ENCODE peak calls at places on chromosomes 7 and 10, in four cellular contexts. One of them, this sample, is unnamed.

GRCh38 chr7:130970696-130971095 is 236.7 kb upstream of the KLF14 start:
- DNase-seq in K562: no peak
- DNase-seq in GM12878: no peak
- DNase-seq in HepG2: no peak
- DNase-seq in this sample: no peak

GRCh38 chr10:46555366-46555712 is 1.1 kb downstream of the GPRIN2 start:
- DNase-seq in HepG2: no peak
- DNase-seq in K562: no peak
- DNase-seq in GM12878: no peak
- DNase-seq in this sample: no peak

GRCh38 chr10:133261726-133262325 is 14.8 kb downstream of the ADAM8 start:
- DNase-seq in HepG2: no peak
- DNase-seq in GM12878: no peak
- DNase-seq in K562: peak
- DNase-seq in this sample: no peak

GRCh38 chr7:37341033-37341630 is 107.5 kb downstream of the ELMO1 start:
- DNase-seq in GM12878: peak
- DNase-seq in K562: no peak
- DNase-seq in HepG2: no peak
- DNase-seq in this sample: no peak

GRCh38 chr10:44715081-44715480 is 196.1 kb upstream of the TMEM72 start:
- DNase-seq in K562: no peak
- DNase-seq in GM12878: no peak
- DNase-seq in HepG2: no peak
- DNase-seq in this sample: no peak

GRCh38 chr7:130996841-130997231 is 262.8 kb upstream of the KLF14 start:
- DNase-seq in K562: no peak
- DNase-seq in HepG2: peak
- DNase-seq in GM12878: no peak
- DNase-seq in this sample: peak

GRCh38 chr7:84207025-84207424 is 12.4 kb upstream of the SEMA3A start:
- DNase-seq in GM12878: no peak
- DNase-seq in HepG2: no peak
- DNase-seq in K562: no peak
- DNase-seq in this sample: no peak

GRCh38 chr10:12638103-12638502 is 288.8 kb downstream of the CAMK1D start:
- DNase-seq in K562: no peak
- DNase-seq in HepG2: peak
- DNase-seq in GM12878: no peak
- DNase-seq in this sample: no peak

GRCh38 chr10:3413937-3414710 is 241.5 kb upstream of the PITRM1 start:
- DNase-seq in HepG2: no peak
- DNase-seq in K562: no peak
- DNase-seq in GM12878: no peak
- DNase-seq in this sample: no peak

GRCh38 chr10:45091968-45092367 is 91.2 kb downstream of the ZNF22 start:
- DNase-seq in HepG2: no peak
- DNase-seq in GM12878: no peak
- DNase-seq in K562: no peak
- DNase-seq in this sample: no peak

GRCh38 chr10:31477584-31477983 is 158.6 kb downstream of the ZEB1 start:
- DNase-seq in HepG2: no peak
- DNase-seq in GM12878: no peak
- DNase-seq in K562: no peak
- DNase-seq in this sample: no peak

GRCh38 chr10:18683427-18683826 is 24.2 kb downstream of the ARL5B start:
- DNase-seq in K562: no peak
- DNase-seq in GM12878: no peak
- DNase-seq in HepG2: no peak
- DNase-seq in this sample: no peak

GRCh38 chr10:15237351-15237750 is 68.9 kb upstream of the NMT2 start:
- DNase-seq in HepG2: no peak
- DNase-seq in K562: peak
- DNase-seq in GM12878: no peak
- DNase-seq in this sample: no peak

DNA sequence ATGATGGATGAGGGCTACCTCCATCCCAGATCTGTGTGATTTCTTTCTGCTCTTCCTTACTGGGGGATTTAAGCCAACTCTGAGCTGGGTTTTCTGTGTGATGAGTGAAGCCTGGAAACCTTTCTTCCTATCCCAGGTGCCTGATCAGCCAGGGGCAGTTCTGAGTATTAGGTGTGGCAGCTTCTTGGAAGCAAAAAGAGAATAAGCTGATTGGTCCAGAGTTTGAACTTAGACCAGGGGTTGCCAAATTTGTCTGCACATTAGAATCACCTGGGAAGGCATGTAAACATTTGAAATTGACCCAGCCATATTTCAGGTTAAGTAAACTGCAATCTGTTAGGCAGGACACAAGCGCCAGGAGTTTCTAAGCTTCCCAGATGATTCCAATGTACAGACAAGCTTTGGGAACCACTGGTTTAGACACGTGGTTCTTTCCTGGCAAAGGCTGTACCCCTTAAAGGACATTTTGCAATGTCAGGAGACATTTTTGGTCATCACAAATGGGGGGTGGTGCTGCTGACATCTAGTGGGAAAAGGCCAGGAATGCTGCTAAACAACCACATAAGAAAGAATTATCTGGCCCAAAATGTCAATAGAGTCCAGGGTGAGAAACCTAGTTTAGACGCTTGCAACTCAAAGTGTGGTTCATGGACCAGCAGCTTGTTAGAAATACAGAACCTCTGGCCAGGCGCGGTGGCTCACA is 160.5 kb upstream of the GHITM start:
- DNase-seq in GM12878: no peak
- DNase-seq in HepG2: no peak
- DNase-seq in K562: no peak
- DNase-seq in this sample: no peak
- TF ChIP-seq CTCF in GM12878: no peak
- TF ChIP-seq CTCF in HepG2: no peak
- TF ChIP-seq CTCF in K562: no peak
- TF ChIP-seq CTCF in this sample: peak

GRCh38 chr7:102080371-102081243 is 206.1 kb upstream of the SH2B2 start:
- DNase-seq in GM12878: no peak
- DNase-seq in HepG2: no peak
- DNase-seq in K562: peak
- DNase-seq in this sample: no peak
- TF ChIP-seq ATF3 in GM12878: no peak
- TF ChIP-seq ATF3 in HepG2: no peak
- TF ChIP-seq ATF3 in K562: peak
- TF ChIP-seq ATF3 in this sample: no peak

GRCh38 chr10:7788640-7789335 is 811 bp downstream of the ATP5F1C start:
- DNase-seq in HepG2: peak
- DNase-seq in K562: peak
- DNase-seq in GM12878: no peak
- DNase-seq in this sample: no peak
- TF ChIP-seq EZH2 in HepG2: no peak
- TF ChIP-seq EZH2 in K562: no peak
- TF ChIP-seq EZH2 in GM12878: no peak
- TF ChIP-seq EZH2 in this sample: no peak

DNA sequence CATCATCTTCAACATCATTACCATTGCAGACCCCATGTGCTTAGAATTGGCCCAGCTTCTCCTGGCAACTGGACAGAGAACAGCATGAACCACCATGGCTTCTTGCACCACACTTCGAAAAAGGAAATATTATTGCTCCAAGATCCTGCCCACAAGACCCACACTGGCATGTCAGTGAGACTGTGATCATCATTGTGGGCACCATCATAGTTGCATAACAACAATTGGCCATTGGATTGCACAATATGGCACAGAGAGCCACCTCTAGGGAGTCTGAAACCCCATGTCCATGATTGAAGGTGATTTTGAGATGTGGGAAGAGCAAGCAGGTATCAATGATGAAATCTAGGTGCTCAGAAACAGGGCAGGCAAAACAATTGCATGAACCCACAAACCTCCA is 918.9 kb downstream of the GRID1 start:
- DNase-seq in GM12878: no peak
- DNase-seq in K562: no peak
- DNase-seq in HepG2: no peak
- DNase-seq in this sample: no peak
- TF ChIP-seq CTCF in GM12878: no peak
- TF ChIP-seq CTCF in K562: no peak
- TF ChIP-seq CTCF in HepG2: no peak
- TF ChIP-seq CTCF in this sample: no peak

DNA sequence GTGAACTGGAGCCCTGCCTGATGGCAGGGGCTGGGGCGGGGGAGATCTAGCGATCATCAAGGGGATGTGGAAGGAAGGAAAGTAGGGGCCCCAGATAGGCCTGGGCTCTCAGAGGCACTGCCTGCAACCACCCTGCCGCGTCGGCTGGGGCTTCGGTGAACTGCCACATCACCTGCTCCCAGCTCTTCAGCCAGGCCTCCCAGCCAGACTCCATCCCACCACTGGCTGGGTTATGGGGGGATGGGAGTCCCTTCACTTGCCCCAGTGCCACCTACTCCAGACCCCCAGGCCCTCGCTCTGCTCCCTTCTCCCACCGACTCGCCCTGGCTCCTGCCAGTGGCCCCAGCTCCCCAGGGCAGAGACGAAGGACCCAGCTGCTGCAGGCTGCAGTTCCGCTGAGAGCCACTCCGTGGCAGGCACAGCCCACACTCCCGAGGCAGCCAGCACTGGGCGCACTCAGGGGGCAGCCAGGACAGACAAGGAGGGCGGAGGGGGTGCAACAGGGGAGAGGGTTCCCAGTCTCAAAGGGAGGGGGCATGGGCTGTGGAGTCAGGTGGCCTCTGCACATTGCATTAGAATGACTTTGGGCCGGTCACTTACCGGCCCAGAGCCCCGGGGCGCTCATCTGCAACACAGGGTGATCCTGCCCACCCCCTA is 15.2 kb downstream of the KCNH2 start:
- DNase-seq in K562: peak
- DNase-seq in GM12878: no peak
- DNase-seq in HepG2: peak
- DNase-seq in this sample: no peak
- TF ChIP-seq ATF3 in K562: no peak
- TF ChIP-seq ATF3 in GM12878: no peak
- TF ChIP-seq ATF3 in HepG2: no peak
- TF ChIP-seq ATF3 in this sample: no peak

GRCh38 chr10:100683545-100684127 is 61.7 kb upstream of the PAX2 start:
- DNase-seq in K562: no peak
- DNase-seq in HepG2: no peak
- DNase-seq in GM12878: no peak
- DNase-seq in this sample: no peak

GRCh38 chr10:100684688-100685235 is 60.6 kb upstream of the PAX2 start:
- DNase-seq in K562: no peak
- DNase-seq in HepG2: no peak
- DNase-seq in GM12878: no peak
- DNase-seq in this sample: no peak

GRCh38 chr10:100688201-100688600 is 57.2 kb upstream of the PAX2 start:
- DNase-seq in HepG2: no peak
- DNase-seq in K562: no peak
- DNase-seq in GM12878: no peak
- DNase-seq in this sample: no peak

GRCh38 chr10:100685331-100685730 is 60.1 kb upstream of the PAX2 start:
- DNase-seq in HepG2: no peak
- DNase-seq in K562: no peak
- DNase-seq in GM12878: no peak
- DNase-seq in this sample: no peak

GRCh38 chr10:100687143-100687953 is 58.0 kb upstream of the PAX2 start:
- DNase-seq in GM12878: no peak
- DNase-seq in K562: no peak
- DNase-seq in HepG2: no peak
- DNase-seq in this sample: no peak
- TF ChIP-seq EZH2 in GM12878: no peak
- TF ChIP-seq EZH2 in K562: no peak
- TF ChIP-seq EZH2 in HepG2: no peak
- TF ChIP-seq EZH2 in this sample: no peak

GRCh38 chr10:70537398-70538194 is 59.0 kb downstream of the PALD1 start:
- DNase-seq in HepG2: peak
- DNase-seq in GM12878: no peak
- DNase-seq in K562: peak
- DNase-seq in this sample: no peak
- TF ChIP-seq CTCF in HepG2: peak
- TF ChIP-seq CTCF in GM12878: peak
- TF ChIP-seq CTCF in K562: peak
- TF ChIP-seq CTCF in this sample: peak

DNA sequence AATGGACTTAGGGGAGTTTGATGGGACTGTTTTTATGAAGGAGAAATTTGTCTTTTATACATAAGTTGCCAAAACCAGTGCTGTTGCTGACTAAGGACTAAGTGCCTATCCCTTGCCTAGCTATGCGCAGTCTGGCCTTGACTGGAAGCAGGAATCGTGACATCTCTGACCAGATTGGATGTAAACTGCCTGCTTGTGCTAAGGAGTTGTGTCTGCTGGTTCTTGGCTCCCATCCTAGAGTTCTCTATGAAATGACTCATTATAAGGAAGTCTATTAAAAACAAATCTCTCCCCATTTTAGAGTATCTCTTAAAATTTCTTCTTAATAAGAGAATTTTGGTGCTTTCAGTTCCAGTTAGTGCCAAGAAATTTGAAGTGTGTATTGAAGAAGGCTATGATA is 77.5 kb downstream of the BICC1 start:
- DNase-seq in GM12878: no peak
- DNase-seq in HepG2: no peak
- DNase-seq in K562: no peak
- DNase-seq in this sample: no peak
- TF ChIP-seq ATF3 in GM12878: no peak
- TF ChIP-seq ATF3 in HepG2: no peak
- TF ChIP-seq ATF3 in K562: no peak
- TF ChIP-seq ATF3 in this sample: no peak

DNA sequence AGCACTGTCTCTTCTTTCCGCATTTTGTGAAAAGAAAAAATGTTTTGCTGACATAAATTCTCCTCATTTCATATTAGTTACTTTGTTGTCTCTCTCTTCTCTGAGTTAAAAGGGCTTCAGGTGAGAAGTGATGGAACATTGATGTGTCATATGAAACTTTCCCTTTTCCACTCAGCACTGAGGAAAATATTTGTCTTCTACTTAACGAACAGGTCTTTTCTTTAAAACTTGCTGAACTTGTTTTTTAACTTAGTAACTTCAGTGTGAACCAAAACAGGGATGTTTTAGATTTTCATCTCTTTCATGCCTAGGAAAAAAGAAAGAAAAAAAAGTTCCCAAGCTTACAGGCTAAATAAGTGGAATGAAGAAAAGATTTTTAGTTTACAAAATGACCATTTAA is 19.0 kb upstream of the TSPAN12 start:
- DNase-seq in GM12878: no peak
- DNase-seq in HepG2: no peak
- DNase-seq in K562: no peak
- DNase-seq in this sample: no peak
- TF ChIP-seq EZH2 in GM12878: no peak
- TF ChIP-seq EZH2 in HepG2: no peak
- TF ChIP-seq EZH2 in K562: no peak
- TF ChIP-seq EZH2 in this sample: no peak

GRCh38 chr10:94065344-94065743 is 71.6 kb downstream of the PLCE1 start:
- DNase-seq in GM12878: no peak
- DNase-seq in K562: no peak
- DNase-seq in HepG2: no peak
- DNase-seq in this sample: no peak
- TF ChIP-seq CTCF in GM12878: no peak
- TF ChIP-seq CTCF in K562: no peak
- TF ChIP-seq CTCF in HepG2: no peak
- TF ChIP-seq CTCF in this sample: no peak